ENCODE peak calls at places on chromosomes 13 and 19, in eight cellular contexts. One of them, this sample, is unnamed.

GRCh38 chr19:32489971-32490370 is 84.4 kb downstream of the DPY19L3 start:
- DNase-seq in H54: no peak
- DNase-seq in posterior cingulate gyrus: no peak
- DNase-seq in GOT3: no peak
- DNase-seq in NCI-H146: no peak
- DNase-seq in NT2/D1: no peak
- DNase-seq in colonic mucosa: no peak
- DNase-seq in effector CD4-positive, alpha-beta T cell: no peak
- DNase-seq in this sample: no peak

GRCh38 chr13:83325454-83325853 is 556.8 kb downstream of the SLITRK1 start:
- DNase-seq in H54: no peak
- DNase-seq in posterior cingulate gyrus: no peak
- DNase-seq in GOT3: no peak
- DNase-seq in NCI-H146: no peak
- DNase-seq in NT2/D1: no peak
- DNase-seq in colonic mucosa: no peak
- DNase-seq in effector CD4-positive, alpha-beta T cell: no peak
- DNase-seq in this sample: no peak

GRCh38 chr13:111531505-111531904 is 211.1 kb downstream of the TEX29 start:
- DNase-seq in H54: no peak
- DNase-seq in posterior cingulate gyrus: no peak
- DNase-seq in GOT3: no peak
- DNase-seq in NCI-H146: no peak
- DNase-seq in NT2/D1: no peak
- DNase-seq in colonic mucosa: no peak
- DNase-seq in effector CD4-positive, alpha-beta T cell: no peak
- DNase-seq in this sample: no peak

GRCh38 chr13:102374233-102374632 is 27.6 kb downstream of the FGF14 start:
- DNase-seq in H54: no peak
- DNase-seq in posterior cingulate gyrus: no peak
- DNase-seq in GOT3: no peak
- DNase-seq in NCI-H146: no peak
- DNase-seq in NT2/D1: no peak
- DNase-seq in colonic mucosa: no peak
- DNase-seq in effector CD4-positive, alpha-beta T cell: no peak
- DNase-seq in this sample: no peak

GRCh38 chr19:6632002-6632621 is 37.8 kb downstream of the TNFSF14 start:
- DNase-seq in H54: peak
- DNase-seq in posterior cingulate gyrus: no peak
- DNase-seq in GOT3: no peak
- DNase-seq in NCI-H146: peak
- DNase-seq in NT2/D1: peak
- DNase-seq in colonic mucosa: peak
- DNase-seq in effector CD4-positive, alpha-beta T cell: peak
- DNase-seq in this sample: peak

GRCh38 chr19:16585808-16586476 is 13.7 kb upstream of the SLC35E1 start:
- DNase-seq in H54: no peak
- DNase-seq in posterior cingulate gyrus: no peak
- DNase-seq in GOT3: no peak
- DNase-seq in NCI-H146: no peak
- DNase-seq in NT2/D1: no peak
- DNase-seq in colonic mucosa: peak
- DNase-seq in effector CD4-positive, alpha-beta T cell: peak
- DNase-seq in this sample: no peak

GRCh38 chr13:91729859-91730258 is 331.4 kb downstream of the GPC5 start:
- DNase-seq in H54: no peak
- DNase-seq in posterior cingulate gyrus: no peak
- DNase-seq in GOT3: no peak
- DNase-seq in NCI-H146: no peak
- DNase-seq in NT2/D1: no peak
- DNase-seq in colonic mucosa: no peak
- DNase-seq in effector CD4-positive, alpha-beta T cell: no peak
- DNase-seq in this sample: no peak

GRCh38 chr13:107457686-107458085 is 757.6 kb downstream of the LIG4 start:
- DNase-seq in H54: no peak
- DNase-seq in posterior cingulate gyrus: no peak
- DNase-seq in GOT3: no peak
- DNase-seq in NCI-H146: no peak
- DNase-seq in NT2/D1: no peak
- DNase-seq in colonic mucosa: no peak
- DNase-seq in effector CD4-positive, alpha-beta T cell: no peak
- DNase-seq in this sample: no peak

GRCh38 chr19:38932425-38933179 is 1.9 kb downstream of the MRPS12 start:
- DNase-seq in H54: no peak
- DNase-seq in posterior cingulate gyrus: no peak
- DNase-seq in GOT3: no peak
- DNase-seq in NCI-H146: peak
- DNase-seq in NT2/D1: peak
- DNase-seq in colonic mucosa: no peak
- DNase-seq in effector CD4-positive, alpha-beta T cell: peak
- DNase-seq in this sample: no peak

GRCh38 chr13:83221256-83221655 is 661.0 kb downstream of the SLITRK1 start:
- DNase-seq in H54: no peak
- DNase-seq in posterior cingulate gyrus: no peak
- DNase-seq in GOT3: no peak
- DNase-seq in NCI-H146: no peak
- DNase-seq in NT2/D1: no peak
- DNase-seq in colonic mucosa: no peak
- DNase-seq in effector CD4-positive, alpha-beta T cell: no peak
- DNase-seq in this sample: no peak

GRCh38 chr13:48978942-48979601 is 3.4 kb downstream of the FNDC3A start:
- DNase-seq in H54: no peak
- DNase-seq in posterior cingulate gyrus: no peak
- DNase-seq in GOT3: no peak
- DNase-seq in NCI-H146: no peak
- DNase-seq in NT2/D1: no peak
- DNase-seq in colonic mucosa: no peak
- DNase-seq in effector CD4-positive, alpha-beta T cell: no peak
- DNase-seq in this sample: no peak

GRCh38 chr13:20182231-20182846 is 10.4 kb downstream of the GJB2 start:
- DNase-seq in H54: peak
- DNase-seq in posterior cingulate gyrus: peak
- DNase-seq in GOT3: no peak
- DNase-seq in NCI-H146: peak
- DNase-seq in NT2/D1: peak
- DNase-seq in colonic mucosa: no peak
- DNase-seq in effector CD4-positive, alpha-beta T cell: peak
- DNase-seq in this sample: no peak

GRCh38 chr13:100130092-100130491 is 41.2 kb downstream of the PCCA start:
- DNase-seq in H54: no peak
- DNase-seq in posterior cingulate gyrus: peak
- DNase-seq in GOT3: no peak
- DNase-seq in NCI-H146: no peak
- DNase-seq in NT2/D1: no peak
- DNase-seq in colonic mucosa: no peak
- DNase-seq in effector CD4-positive, alpha-beta T cell: no peak
- DNase-seq in this sample: no peak

GRCh38 chr13:95660981-95661581 is 15.9 kb upstream of the DNAJC3 start:
- DNase-seq in H54: peak
- DNase-seq in posterior cingulate gyrus: no peak
- DNase-seq in GOT3: no peak
- DNase-seq in NCI-H146: peak
- DNase-seq in NT2/D1: no peak
- DNase-seq in colonic mucosa: no peak
- DNase-seq in effector CD4-positive, alpha-beta T cell: no peak
- DNase-seq in this sample: no peak

GRCh38 chr13:108915634-108916497 is 286.5 kb downstream of the MYO16 start:
- DNase-seq in H54: peak
- DNase-seq in posterior cingulate gyrus: peak
- DNase-seq in GOT3: no peak
- DNase-seq in NCI-H146: peak
- DNase-seq in NT2/D1: peak
- DNase-seq in colonic mucosa: peak
- DNase-seq in effector CD4-positive, alpha-beta T cell: peak
- DNase-seq in this sample: peak

GRCh38 chr19:47028372-47028672 is 8.7 kb downstream of the NPAS1 start:
- DNase-seq in H54: no peak
- DNase-seq in posterior cingulate gyrus: no peak
- DNase-seq in GOT3: no peak
- DNase-seq in NCI-H146: peak
- DNase-seq in NT2/D1: no peak
- DNase-seq in colonic mucosa: no peak
- DNase-seq in effector CD4-positive, alpha-beta T cell: no peak
- DNase-seq in this sample: no peak

GRCh38 chr19:45501730-45502014 is 3.4 kb downstream of the PPM1N start:
- DNase-seq in H54: no peak
- DNase-seq in posterior cingulate gyrus: no peak
- DNase-seq in GOT3: no peak
- DNase-seq in NCI-H146: no peak
- DNase-seq in NT2/D1: no peak
- DNase-seq in colonic mucosa: no peak
- DNase-seq in effector CD4-positive, alpha-beta T cell: no peak
- DNase-seq in this sample: no peak

GRCh38 chr19:5562280-5562679 is 5.5 kb downstream of the TINCR start:
- DNase-seq in H54: no peak
- DNase-seq in posterior cingulate gyrus: no peak
- DNase-seq in GOT3: no peak
- DNase-seq in NCI-H146: no peak
- DNase-seq in NT2/D1: no peak
- DNase-seq in colonic mucosa: no peak
- DNase-seq in effector CD4-positive, alpha-beta T cell: no peak
- DNase-seq in this sample: no peak

GRCh38 chr19:38434549-38435051 is 1.1 kb downstream of the RYR1 start:
- DNase-seq in H54: no peak
- DNase-seq in posterior cingulate gyrus: no peak
- DNase-seq in GOT3: no peak
- DNase-seq in NCI-H146: no peak
- DNase-seq in NT2/D1: no peak
- DNase-seq in colonic mucosa: peak
- DNase-seq in effector CD4-positive, alpha-beta T cell: no peak
- DNase-seq in this sample: no peak

GRCh38 chr19:519449-519865 is 12.1 kb upstream of the CDC34 start:
- DNase-seq in H54: no peak
- DNase-seq in posterior cingulate gyrus: peak
- DNase-seq in GOT3: no peak
- DNase-seq in NCI-H146: no peak
- DNase-seq in NT2/D1: no peak
- DNase-seq in colonic mucosa: no peak
- DNase-seq in effector CD4-positive, alpha-beta T cell: no peak
- DNase-seq in this sample: no peak

GRCh38 chr13:111280666-111281577 is 39.5 kb upstream of the TEX29 start:
- DNase-seq in H54: no peak
- DNase-seq in posterior cingulate gyrus: peak
- DNase-seq in GOT3: no peak
- DNase-seq in NCI-H146: no peak
- DNase-seq in NT2/D1: no peak
- DNase-seq in colonic mucosa: no peak
- DNase-seq in effector CD4-positive, alpha-beta T cell: no peak
- DNase-seq in this sample: no peak

GRCh38 chr19:17021793-17022590 is 4.6 kb downstream of the CPAMD8 start:
- DNase-seq in H54: no peak
- DNase-seq in posterior cingulate gyrus: no peak
- DNase-seq in GOT3: no peak
- DNase-seq in NCI-H146: no peak
- DNase-seq in NT2/D1: no peak
- DNase-seq in colonic mucosa: no peak
- DNase-seq in effector CD4-positive, alpha-beta T cell: no peak
- DNase-seq in this sample: no peak

GRCh38 chr13:36030670-36031331 is 100.4 kb downstream of the DCLK1 start:
- DNase-seq in H54: no peak
- DNase-seq in posterior cingulate gyrus: no peak
- DNase-seq in GOT3: no peak
- DNase-seq in NCI-H146: no peak
- DNase-seq in NT2/D1: no peak
- DNase-seq in colonic mucosa: no peak
- DNase-seq in effector CD4-positive, alpha-beta T cell: no peak
- DNase-seq in this sample: no peak

This sample was measured in iPS DF 19.7.